ENCODE peak calls at places on chromosomes 16 and 17, in four cellular contexts. K is PC-3, Q is endodermal cell, N is endothelial cell of umbilical vein. C is an unnamed sample.

GRCh38 chr17:8681175-8681949 is 50.8 kb upstream of the MYH10 start:
- DNase-seq in K (no peak), Q (no peak), N (peak; percentile 98), C (no peak)

GRCh38 chr16:66344533-66345145 is 21.9 kb upstream of the CDH5 start:
- DNase-seq in K (peak; percentile 55), Q (peak; percentile 71), N (peak; percentile 52), C (peak; percentile 40)

GRCh38 chr17:15262291-15263205 is 2.6 kb downstream of the PMP22 start:
- DNase-seq in K (peak; percentile 95), Q (peak; percentile 87), N (peak; percentile 63), C (no peak)

GRCh38 chr16:4345439-4346204 is 5.5 kb downstream of the PAM16 start:
- DNase-seq in K (no peak), Q (no peak), N (no peak), C (no peak)

GRCh38 chr17:7677388-7678067 is 9.8 kb downstream of the TP53 start:
- DNase-seq in K (no peak), Q (peak; percentile 80), N (no peak), C (no peak)

GRCh38 chr16:595942-596735 is 6.3 kb downstream of the RAB40C start:
- DNase-seq in K (peak; percentile 39), Q (no peak), N (no peak), C (no peak)

GRCh38 chr17:40309031-40309937 is at the start of gene RARA:
- DNase-seq in K (no peak), Q (peak; percentile 96), N (no peak), C (no peak)

GRCh38 chr16:68553186-68553585 is 14.1 kb downstream of the ZFP90 start:
- DNase-seq in K (no peak), Q (no peak), N (no peak), C (no peak)

GRCh38 chr17:72576289-72576759 is 455.5 kb downstream of the SOX9 start:
- DNase-seq in K (no peak), Q (peak; percentile 72), N (no peak), C (no peak)

GRCh38 chr17:19755392-19755791 is 7.3 kb upstream of the ALDH3A1 start:
- DNase-seq in K (no peak), Q (no peak), N (no peak), C (no peak)
- H3K9ac ChIP-seq in K (no peak overlapping the region), Q (no peak overlapping the region), N (no peak overlapping the region), C (no peak overlapping the region)

DNA sequence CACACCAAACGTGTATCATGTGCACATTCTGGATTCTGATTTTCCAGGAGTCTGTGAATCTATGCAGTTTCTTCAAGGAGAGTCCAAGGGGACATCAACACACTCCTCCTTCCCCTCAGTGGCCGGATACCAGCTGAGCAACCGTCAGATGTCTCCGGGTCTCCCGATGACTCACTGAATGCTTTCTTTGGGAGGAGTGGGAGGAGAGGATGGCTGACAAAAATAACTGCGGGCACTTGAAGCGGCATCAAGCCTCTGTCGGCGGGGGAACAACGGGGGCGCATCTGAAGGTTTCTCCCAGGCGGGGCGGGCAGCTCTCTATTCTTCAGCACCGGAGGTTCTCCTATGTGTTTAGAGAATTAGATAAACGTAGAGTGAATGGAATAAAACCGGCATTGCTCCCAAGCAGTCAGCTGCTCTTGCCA is 24.6 kb upstream of the LRRC75A start:
- DNase-seq in K (peak; percentile 75), Q (peak; percentile 84), N (peak; percentile 62), C (no peak)
- H3K9ac ChIP-seq in K (no peak overlapping the region), Q (no peak overlapping the region), N (no peak overlapping the region), C (no peak overlapping the region)

GRCh38 chr17:31415004-31415454 is 23.6 kb downstream of the RAB11FIP4 start:
- DNase-seq in K (no peak), Q (peak; percentile 79), N (no peak), C (no peak)
- H3K9ac ChIP-seq in K (no peak overlapping the region), Q (no peak overlapping the region), N (no peak overlapping the region), C (no peak overlapping the region)

GRCh38 chr16:50369133-50369804 is 481 bp upstream of the BRD7 start:
- DNase-seq in K (no peak), Q (no peak), N (peak; percentile 20), C (no peak)
- H3K9ac ChIP-seq in K (no peak overlapping the region), Q (no peak overlapping the region), N (no peak overlapping the region), C (no peak overlapping the region)

GRCh38 chr17:44327715-44328449 is 3.3 kb upstream of the SLC25A39 start:
- DNase-seq in K (no peak), Q (no peak), N (no peak), C (no peak)

GRCh38 chr17:44324092-44324570 is 492 bp downstream of the SLC25A39 start:
- DNase-seq in K (peak; percentile 39), Q (no peak), N (no peak), C (no peak)

GRCh38 chr17:44323359-44324091 is 1.1 kb downstream of the SLC25A39 start:
- DNase-seq in K (no peak), Q (peak; percentile 49), N (no peak), C (no peak)

GRCh38 chr17:44324571-44325275 is at the start of gene SLC25A39:
- DNase-seq in K (peak; percentile 98), Q (peak; percentile 99), N (peak; percentile 92), C (peak; percentile 95)

GRCh38 chr17:44326867-44327444 is 2.3 kb upstream of the SLC25A39 start:
- DNase-seq in K (peak; percentile 99), Q (peak; percentile 100), N (peak; percentile 96), C (peak; percentile 98)
- H3K9ac ChIP-seq in K (no peak overlapping the region), Q (no peak overlapping the region), N (no peak overlapping the region), C (peak overlapping the region; percentile 41)

DNA sequence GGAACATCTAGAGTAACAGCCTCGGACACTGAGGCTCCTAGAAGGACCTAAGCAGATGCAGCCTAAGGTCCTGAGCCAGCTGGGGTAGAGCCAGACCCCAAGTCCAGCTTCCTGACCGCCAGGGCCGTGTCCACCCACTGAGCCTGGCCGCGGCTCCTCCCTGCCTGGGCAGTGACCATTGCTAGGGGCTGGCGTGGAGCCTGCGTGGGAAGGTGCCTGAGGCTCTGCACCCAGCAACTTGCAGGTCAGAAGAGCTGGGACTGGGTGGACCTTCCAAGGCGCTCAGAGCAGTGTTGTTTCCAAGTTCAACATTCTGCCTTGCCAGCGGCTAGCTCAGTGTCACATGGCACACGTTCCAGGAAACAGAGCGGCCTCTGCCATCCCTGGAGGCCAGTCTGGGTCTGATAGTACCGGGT is 209.6 kb upstream of the CIBAR2 start:
- DNase-seq in K (no peak), Q (no peak), N (peak; percentile 75), C (no peak)
- H3K9ac ChIP-seq in K (no peak overlapping the region), Q (no peak overlapping the region), N (no peak overlapping the region), C (no peak overlapping the region)

GRCh38 chr17:51029142-51029541 is 91.5 kb downstream of the SPAG9 start:
- DNase-seq in K (no peak), Q (no peak), N (no peak), C (no peak)

GRCh38 chr17:51032850-51033249 is 87.8 kb downstream of the SPAG9 start:
- DNase-seq in K (peak; percentile 33), Q (no peak), N (no peak), C (no peak)

GRCh38 chr17:51034800-51035199 is 85.9 kb downstream of the SPAG9 start:
- DNase-seq in K (no peak), Q (no peak), N (no peak), C (no peak)

GRCh38 chr17:51028176-51028863 is 92.3 kb downstream of the SPAG9 start:
- DNase-seq in K (no peak), Q (no peak), N (no peak), C (no peak)

GRCh38 chr17:51029568-51030463 is 90.9 kb downstream of the SPAG9 start:
- DNase-seq in K (no peak), Q (no peak), N (peak; percentile 61), C (peak; percentile 69)
- H3K9ac ChIP-seq in K (no peak overlapping the region), Q (no peak overlapping the region), N (no peak overlapping the region), C (peak overlapping the region; percentile 24)

DNA sequence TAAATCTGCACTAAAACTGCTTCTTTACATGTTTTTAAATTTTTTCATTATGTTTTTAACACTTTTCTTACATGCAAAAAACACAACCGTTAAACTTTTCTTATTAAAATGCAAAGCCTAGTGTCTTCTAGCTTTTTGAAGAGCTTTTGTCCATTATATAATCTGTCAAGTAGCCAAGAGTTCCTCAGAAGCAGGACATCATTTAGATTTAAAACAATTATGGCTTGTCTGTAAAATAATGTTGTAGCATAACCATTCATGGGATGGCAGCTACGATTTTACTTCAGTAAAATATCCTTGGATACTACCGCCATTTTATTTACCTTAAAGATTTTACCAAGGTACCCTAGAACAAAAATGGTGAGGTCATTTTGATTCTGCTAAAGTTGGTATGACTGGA is 2.8 kb downstream of the OMG start:
- DNase-seq in K (no peak), Q (no peak), N (no peak), C (no peak)
- H3K9ac ChIP-seq in K (no peak overlapping the region), Q (no peak overlapping the region), N (no peak overlapping the region), C (no peak overlapping the region)

GRCh38 chr16:89720859-89721643 is at the start of the genes VPS9D1 and ZNF276:
- DNase-seq in K (peak; percentile 74), Q (peak; percentile 92), N (peak; percentile 79), C (peak; percentile 70)

GRCh38 chr16:89720520-89720858 is 209 bp downstream of the VPS9D1 start:
- DNase-seq in K (peak; percentile 42), Q (peak; percentile 84), N (no peak), C (no peak)

GRCh38 chr16:89722392-89723278 is 1.3 kb downstream of the ZNF276 start:
- DNase-seq in K (peak; percentile 82), Q (peak; percentile 78), N (peak; percentile 50), C (peak; percentile 71)

GRCh38 chr16:89721644-89722391 is 481 bp downstream of the ZNF276 start:
- DNase-seq in K (peak; percentile 44), Q (no peak), N (peak; percentile 70), C (peak; percentile 81)

DNA sequence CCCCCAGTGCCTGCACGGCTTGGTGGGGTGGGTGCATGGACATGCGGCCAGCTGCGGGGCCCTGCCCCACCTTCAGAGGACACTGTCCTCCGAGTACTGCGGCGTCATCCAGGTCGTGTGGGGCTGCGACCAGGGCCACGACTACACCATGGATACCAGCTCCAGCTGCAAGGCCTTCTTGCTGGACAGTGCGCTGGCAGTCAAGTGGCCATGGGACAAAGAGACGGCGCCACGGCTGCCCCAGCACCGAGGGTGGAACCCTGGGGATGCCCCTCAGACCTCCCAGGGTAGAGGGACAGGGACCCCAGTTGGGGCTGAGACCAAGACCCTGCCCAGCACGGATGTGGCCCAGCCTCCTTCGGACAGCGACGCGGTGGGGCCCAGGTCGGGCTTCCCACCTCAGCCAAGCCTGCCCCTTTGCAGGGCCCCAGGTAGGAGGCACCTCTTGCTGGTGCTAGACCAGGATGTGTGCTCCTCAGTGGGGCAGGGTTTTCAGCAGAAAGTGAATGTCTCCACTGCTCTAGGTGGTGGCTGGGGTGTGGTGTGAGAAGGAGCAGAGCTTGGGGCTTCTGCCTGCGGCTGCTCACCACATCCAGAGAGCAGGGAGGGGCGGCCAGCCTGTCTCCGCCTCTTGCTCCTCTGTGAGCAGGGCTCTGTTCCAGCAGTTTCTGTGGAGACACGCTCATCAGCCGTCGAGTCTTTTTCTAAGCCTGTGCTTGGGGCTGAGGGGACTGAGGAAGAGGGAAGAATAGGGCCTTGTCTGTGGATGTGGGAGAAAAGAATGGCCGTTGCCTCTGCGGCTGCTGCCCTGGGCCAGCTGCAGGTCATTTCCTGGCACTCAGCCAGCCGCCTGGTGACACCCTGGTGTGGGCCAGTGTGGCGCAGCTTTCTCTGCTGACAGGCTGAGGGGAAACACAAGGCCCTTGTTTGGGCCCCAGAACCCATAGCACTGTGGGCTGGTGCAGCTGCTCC is 2.2 kb downstream of the ZNF276 start:
- DNase-seq in K (no peak), Q (no peak), N (peak; percentile 23), C (no peak)
- H3K9ac ChIP-seq in K (peak overlapping the region; percentile 80), Q (no peak overlapping the region), N (peak overlapping the region; percentile 3), C (peak overlapping the region; percentile 69)

DNA sequence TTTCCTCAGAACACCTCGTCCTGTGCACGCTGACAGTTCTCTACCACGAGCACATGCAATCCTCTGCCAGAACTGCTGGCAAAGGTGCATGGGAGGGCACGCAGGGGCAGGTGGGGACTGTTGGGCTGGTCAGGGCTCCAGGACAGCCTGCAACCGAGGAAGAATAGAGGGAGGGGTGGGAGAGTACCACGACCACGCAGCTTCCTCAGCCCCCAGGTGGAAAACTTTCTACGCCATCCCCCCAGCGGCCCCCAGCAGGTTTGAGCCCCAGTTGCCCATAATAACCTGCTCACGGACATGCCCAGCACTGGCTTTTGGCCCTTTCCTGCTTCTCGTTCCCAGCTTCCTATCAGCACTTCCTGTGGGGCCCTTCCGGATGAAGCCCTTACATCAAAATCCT is 199.3 kb downstream of the C16orf95 start:
- DNase-seq in K (no peak), Q (no peak), N (no peak), C (no peak)
- H3K9ac ChIP-seq in K (no peak overlapping the region), Q (no peak overlapping the region), N (no peak overlapping the region), C (no peak overlapping the region)